ENCODE peak calls at places on chromosomes 1 and 21, in four cellular contexts. S, F, G and B are unnamed samples.

GRCh38 chr1:153346067-153346723 is 2.4 kb downstream of the PGLYRP4 start:
- DNase-seq in F (no peak), G (no peak), S (no peak), B (no peak)

GRCh38 chr1:220093361-220094015 is 444 bp upstream of the IARS2 start:
- DNase-seq in G (no peak), F (no peak), S (no peak), B (no peak)

GRCh38 chr1:19463204-19463803 is 22.0 kb downstream of the CAPZB start:
- DNase-seq in F (no peak), S (peak; percentile 94), G (peak; percentile 87), B (no peak)

GRCh38 chr1:244757091-244757939 is 78.1 kb upstream of the COX20 start:
- DNase-seq in F (no peak), S (no peak), G (no peak), B (no peak)

GRCh38 chr1:3369437-3370076 is 84.9 kb upstream of the ARHGEF16 start:
- DNase-seq in F (peak; percentile 30), G (no peak), S (no peak), B (peak; percentile 40)

GRCh38 chr1:19738106-19738505 is 61.6 kb downstream of the TMCO4 start:
- DNase-seq in S (no peak), F (no peak), G (no peak), B (no peak)

GRCh38 chr1:241356187-241356518 is 852 bp downstream of the RGS7 start:
- DNase-seq in S (no peak), F (no peak), G (no peak), B (no peak)

GRCh38 chr1:30104551-30104950 is 618.8 kb downstream of the MATN1 start:
- DNase-seq in S (no peak), G (no peak), F (no peak), B (no peak)

GRCh38 chr1:218982482-218982881 is 191.2 kb upstream of the LYPLAL1 start:
- DNase-seq in S (no peak), G (no peak), F (no peak), B (no peak)

GRCh38 chr1:161089251-161089924 is at the start of gene NECTIN4:
- DNase-seq in G (no peak), F (no peak), S (no peak), B (no peak)

GRCh38 chr1:117416546-117417117 is 49.4 kb downstream of the MAN1A2 start:
- DNase-seq in G (no peak), S (no peak), F (no peak), B (no peak)

GRCh38 chr1:5944069-5944847 is 48.0 kb downstream of the NPHP4 start:
- DNase-seq in G (no peak), F (no peak), S (no peak), B (no peak)

GRCh38 chr1:31570228-31570627 is 6.1 kb upstream of the TINAGL1 start:
- DNase-seq in F (no peak), S (no peak), G (no peak), B (no peak)

GRCh38 chr1:185733818-185734709 is at the start of gene HMCN1:
- DNase-seq in F (no peak), S (no peak), G (no peak), B (peak; percentile 52)

GRCh38 chr1:179034720-179035119 is 9.0 kb downstream of the FAM20B start:
- DNase-seq in F (peak; percentile 20), G (no peak), S (peak; percentile 56), B (no peak)

GRCh38 chr1:217482356-217483102 is 148.4 kb downstream of the GPATCH2 start:
- DNase-seq in S (peak; percentile 71), F (peak; percentile 53), G (no peak), B (peak; percentile 35)

GRCh38 chr1:26911399-26912146 is 2.2 kb downstream of the NR0B2 start:
- DNase-seq in G (no peak), F (no peak), S (no peak), B (no peak)

GRCh38 chr1:179083031-179083345 is 1.1 kb downstream of the TOR3A start:
- DNase-seq in S (peak; percentile 41), G (peak; percentile 19), F (no peak), B (no peak)

GRCh38 chr1:204411451-204412245 is at the start of gene PPP1R15B:
- DNase-seq in S (peak; percentile 99), G (peak; percentile 98), F (peak; percentile 97), B (peak; percentile 98)

GRCh38 chr1:172946814-172947507 is 103.8 kb downstream of the TNFSF18 start:
- DNase-seq in F (no peak), G (no peak), S (peak; percentile 41), B (no peak)

GRCh38 chr1:109235137-109235536 is 14.2 kb upstream of the CELSR2 start:
- DNase-seq in S (no peak), F (no peak), G (no peak), B (no peak)

GRCh38 chr1:94240822-94241221 is 3.4 kb upstream of the ARHGAP29 start:
- DNase-seq in S (no peak), F (no peak), G (no peak), B (no peak)

GRCh38 chr1:59139396-59139795 is 157.5 kb upstream of the FGGY start:
- DNase-seq in S (no peak), F (no peak), G (no peak), B (no peak)

GRCh38 chr1:214249651-214250050 is 31.3 kb upstream of the SMYD2 start:
- DNase-seq in G (no peak), F (no peak), S (no peak), B (no peak)

GRCh38 chr1:226223786-226224244 is 351 bp downstream of the MIXL1 start:
- DNase-seq in G (peak; percentile 21), F (no peak), S (peak; percentile 60), B (no peak)

GRCh38 chr1:37544530-37544929 is 9.6 kb downstream of the SNIP1 start:
- DNase-seq in F (no peak), S (no peak), G (no peak), B (no peak)

GRCh38 chr21:26832513-26832912 is 12.7 kb downstream of the ADAMTS1 start:
- DNase-seq in G (no peak), F (no peak), S (no peak), B (no peak)